ENCODE peak calls at places on chromosomes 3 and 15, in ten cellular contexts. C is occipital lobe; X is pons; L is dorsolateral prefrontal cortex; F is anterior cingulate cortex; E is stomach; P is NCI-H69; S is LoVo; O is naive thymus-derived CD8-positive, alpha-beta T cell; I is GM12865. H is an unnamed sample.

GRCh38 chr3:153087595-153088566 is 74.1 kb upstream of the RAP2B start:
- DNase-seq in S (no peak), F (no peak), E (no peak), X (no peak), C (no peak), P (peak), I (no peak), O (no peak), L (peak), H (no peak)

GRCh38 chr3:151852074-151852811 is 21.2 kb upstream of the SUCNR1 start:
- DNase-seq in O (no peak), P (no peak), F (no peak), C (no peak), X (no peak), I (no peak), S (no peak), E (no peak), L (no peak), H (no peak)

GRCh38 chr3:100073555-100074307 is 40.6 kb downstream of the FILIP1L start:
- DNase-seq in L (no peak), F (no peak), O (peak), I (peak), C (no peak), S (no peak), X (peak), E (no peak), P (no peak), H (peak)

GRCh38 chr3:179949869-179950268 is 86.9 kb downstream of the PEX5L start:
- DNase-seq in S (no peak), L (no peak), X (no peak), E (no peak), F (no peak), I (no peak), C (no peak), O (no peak), P (peak), H (no peak)

GRCh38 chr3:118504906-118505305 is 529.7 kb downstream of the IGSF11 start:
- DNase-seq in X (no peak), P (no peak), E (no peak), O (no peak), C (no peak), I (no peak), L (no peak), S (no peak), F (no peak), H (no peak)

GRCh38 chr3:189962466-189962865 is 158.2 kb downstream of the P3H2 start:
- DNase-seq in C (no peak), S (no peak), O (no peak), F (no peak), L (no peak), E (no peak), P (no peak), X (peak), I (no peak), H (no peak)

GRCh38 chr3:4829031-4829394 is 150.2 kb upstream of the BHLHE40 start:
- DNase-seq in C (no peak), I (peak), S (no peak), E (no peak), F (no peak), L (no peak), P (peak), O (no peak), X (no peak), H (no peak)

GRCh38 chr3:135803291-135803690 is 162.2 kb upstream of the PPP2R3A start:
- DNase-seq in F (no peak), I (no peak), X (no peak), L (no peak), S (no peak), O (no peak), P (no peak), C (no peak), E (no peak), H (no peak)

GRCh38 chr3:139520028-139520737 is 19.4 kb downstream of the RBP1 start:
- DNase-seq in E (no peak), S (no peak), X (peak), C (no peak), P (peak), I (peak), F (no peak), O (no peak), L (no peak), H (peak)

GRCh38 chr15:81480645-81481053 is 106.6 kb upstream of the TMC3 start:
- DNase-seq in X (peak), E (no peak), I (peak), S (peak), O (peak), C (peak), F (no peak), L (no peak), P (peak), H (peak)

GRCh38 chr3:129555616-129556357 is 12.8 kb downstream of the H1-8 start:
- DNase-seq in S (no peak), C (no peak), X (no peak), I (no peak), E (no peak), F (no peak), O (no peak), P (no peak), L (no peak), H (no peak)

GRCh38 chr3:140238646-140239314 is 303.8 kb downstream of the CLSTN2 start:
- DNase-seq in O (no peak), L (no peak), I (no peak), P (no peak), S (no peak), E (no peak), X (no peak), F (no peak), C (no peak), H (no peak)

GRCh38 chr3:65507446-65507845 is 531.3 kb downstream of the MAGI1 start:
- DNase-seq in P (peak), I (no peak), F (no peak), L (no peak), E (no peak), S (no peak), C (no peak), X (no peak), O (no peak), H (no peak)

GRCh38 chr3:38516669-38517068 is 20.5 kb downstream of the EXOG start:
- DNase-seq in E (no peak), P (no peak), F (no peak), X (no peak), C (no peak), S (no peak), O (no peak), I (no peak), L (no peak), H (no peak)

GRCh38 chr3:42749753-42750231 is 23.3 kb downstream of the CCDC13 start:
- DNase-seq in S (no peak), P (peak), X (peak), E (peak), I (peak), C (no peak), F (no peak), L (no peak), O (no peak), H (peak)

GRCh38 chr3:126517986-126518778 is 609 bp upstream of the UROC1 start:
- DNase-seq in L (no peak), I (no peak), X (no peak), P (peak), S (no peak), E (no peak), O (no peak), C (no peak), F (no peak), H (no peak)

GRCh38 chr15:80106051-80106450 is 46.6 kb downstream of the ZFAND6 start:
- DNase-seq in C (no peak), I (no peak), F (no peak), X (no peak), E (no peak), L (no peak), P (no peak), S (no peak), O (no peak), H (no peak)

GRCh38 chr3:81218023-81218422 is 543.4 kb downstream of the GBE1 start:
- DNase-seq in S (peak), O (no peak), P (peak), X (peak), I (no peak), C (peak), E (no peak), F (no peak), L (no peak), H (peak)

GRCh38 chr3:196406806-196407470 is 25.3 kb downstream of the UBXN7 start:
- DNase-seq in P (no peak), O (no peak), S (no peak), I (no peak), L (no peak), C (no peak), X (no peak), E (no peak), F (no peak), H (peak)

GRCh38 chr15:73114064-73114463 is 61.8 kb downstream of the NEO1 start:
- DNase-seq in E (no peak), L (no peak), S (no peak), O (no peak), P (no peak), X (no peak), F (no peak), I (no peak), C (no peak), H (peak)